ENCODE peak calls at places on chromosomes 3 and 15, in six cellular contexts. E is effector CD4-positive, alpha-beta T cell; T is activated CD8-positive, alpha-beta memory T cell treated with anti-CD3 and anti-CD28 coated beads, Interleukin-2, amount 50 U/mL, for 48 hours; Y is stimulated activated CD4-positive, alpha-beta T cell treated with anti-CD3 and anti-CD28 coated beads, Interleukin-1b, Interleukin-23, amount 100 ng/mL, for 24 hours; G is GDM1; U is fibroblast of mammary gland. M is an unnamed sample.

GRCh38 chr15:90987561-90988141 is 6.7 kb downstream of the PRC1 start:
- DNase-seq in E (no peak), T (no peak), Y (no peak), G (no peak), U (no peak), M (no peak)

GRCh38 chr3:119664370-119664769 is 4.0 kb upstream of the POPDC2 start:
- DNase-seq in E (no peak), T (no peak), Y (no peak), G (no peak), U (peak), M (no peak)

GRCh38 chr3:171384101-171384891 is 75.9 kb downstream of the TNIK start:
- DNase-seq in E (no peak), T (no peak), Y (no peak), G (no peak), U (no peak), M (no peak)

GRCh38 chr3:194808709-194809108 is 123.0 kb downstream of the FAM43A start:
- DNase-seq in E (no peak), T (peak), Y (no peak), G (no peak), U (peak), M (no peak)

GRCh38 chr3:48716508-48716981 is 476 bp downstream of the IP6K2 start:
- DNase-seq in E (peak), T (peak), Y (no peak), G (no peak), U (no peak), M (peak)

GRCh38 chr15:60462027-60462426 is 16.9 kb downstream of the ICE2 start:
- DNase-seq in E (no peak), T (no peak), Y (no peak), G (no peak), U (no peak), M (no peak)

GRCh38 chr3:9061634-9062033 is 98.4 kb upstream of the RAD18 start:
- DNase-seq in E (no peak), T (no peak), Y (no peak), G (no peak), U (no peak), M (no peak)

GRCh38 chr3:114856867-114857266 is 290.2 kb downstream of the ZBTB20 start:
- DNase-seq in E (no peak), T (no peak), Y (no peak), G (no peak), U (no peak), M (no peak)

GRCh38 chr3:168895419-168895818 is 768.1 kb downstream of the MECOM start:
- DNase-seq in E (no peak), T (no peak), Y (no peak), G (no peak), U (no peak), M (no peak)

GRCh38 chr3:105233056-105233455 is 133.7 kb upstream of the ALCAM start:
- DNase-seq in E (no peak), T (no peak), Y (no peak), G (no peak), U (no peak), M (no peak)

GRCh38 chr3:47910777-47911440 is 105.3 kb downstream of the MAP4 start:
- DNase-seq in E (no peak), T (no peak), Y (no peak), G (no peak), U (peak), M (peak)

GRCh38 chr3:50567386-50568182 is at the start of gene C3orf18:
- DNase-seq in E (peak), T (peak), Y (peak), G (peak), U (peak), M (peak)

GRCh38 chr3:19046440-19046839 is 101.9 kb upstream of the KCNH8 start:
- DNase-seq in E (no peak), T (no peak), Y (no peak), G (no peak), U (peak), M (no peak)

GRCh38 chr3:148023994-148024393 is 614.8 kb downstream of the ZIC1 start:
- DNase-seq in E (no peak), T (no peak), Y (no peak), G (no peak), U (peak), M (no peak)

M was measured in H1.